ENCODE peak calls at places on chromosome 7, in five cellular contexts. One of them, this sample, is unnamed.

GRCh38 chr7:32500922-32501341 is 5.6 kb downstream of the AVL9 start:
- DNase-seq in trophoblast cell: no peak
- DNase-seq in neuronal stem cell: no peak
- DNase-seq in mesenchymal stem cell: peak
- DNase-seq in H9: no peak
- DNase-seq in this sample: no peak

GRCh38 chr7:104196161-104196560 is 11.7 kb downstream of the ORC5 start:
- DNase-seq in mesenchymal stem cell: peak
- DNase-seq in H9: no peak
- DNase-seq in neuronal stem cell: no peak
- DNase-seq in trophoblast cell: no peak
- DNase-seq in this sample: no peak

GRCh38 chr7:134630890-134631289 is 15.8 kb upstream of the BPGM start:
- DNase-seq in mesenchymal stem cell: peak
- DNase-seq in trophoblast cell: no peak
- DNase-seq in H9: no peak
- DNase-seq in neuronal stem cell: no peak
- DNase-seq in this sample: no peak

GRCh38 chr7:134613623-134614347 is 32.9 kb upstream of the BPGM start:
- DNase-seq in neuronal stem cell: no peak
- DNase-seq in H9: no peak
- DNase-seq in mesenchymal stem cell: peak
- DNase-seq in trophoblast cell: no peak
- DNase-seq in this sample: no peak

GRCh38 chr7:1487466-1487865 is 16.7 kb downstream of the INTS1 start:
- DNase-seq in neuronal stem cell: no peak
- DNase-seq in trophoblast cell: no peak
- DNase-seq in H9: no peak
- DNase-seq in mesenchymal stem cell: no peak
- DNase-seq in this sample: no peak

GRCh38 chr7:133836666-133837065 is 290.5 kb upstream of the LRGUK start:
- DNase-seq in H9: no peak
- DNase-seq in neuronal stem cell: no peak
- DNase-seq in mesenchymal stem cell: no peak
- DNase-seq in trophoblast cell: no peak
- DNase-seq in this sample: no peak

GRCh38 chr7:100803398-100804161 is 23.7 kb downstream of the EPHB4 start:
- DNase-seq in H9: peak
- DNase-seq in mesenchymal stem cell: peak
- DNase-seq in neuronal stem cell: peak
- DNase-seq in trophoblast cell: peak
- DNase-seq in this sample: peak

GRCh38 chr7:38630720-38631673 is at the start of gene AMPH:
- DNase-seq in trophoblast cell: no peak
- DNase-seq in H9: peak
- DNase-seq in mesenchymal stem cell: peak
- DNase-seq in neuronal stem cell: peak
- DNase-seq in this sample: peak

GRCh38 chr7:101189109-101189508 is 9.0 kb upstream of the NAT16 start:
- DNase-seq in neuronal stem cell: no peak
- DNase-seq in mesenchymal stem cell: no peak
- DNase-seq in H9: no peak
- DNase-seq in trophoblast cell: no peak
- DNase-seq in this sample: no peak

GRCh38 chr7:79934727-79935126 is 199.9 kb upstream of the GNAI1 start:
- DNase-seq in mesenchymal stem cell: no peak
- DNase-seq in trophoblast cell: no peak
- DNase-seq in neuronal stem cell: no peak
- DNase-seq in H9: no peak
- DNase-seq in this sample: no peak

GRCh38 chr7:105697753-105698152 is 116.5 kb upstream of the EFCAB10 start:
- DNase-seq in H9: no peak
- DNase-seq in trophoblast cell: no peak
- DNase-seq in mesenchymal stem cell: no peak
- DNase-seq in neuronal stem cell: no peak
- DNase-seq in this sample: no peak

GRCh38 chr7:107503667-107504066 is 33.8 kb downstream of the GPR22 start:
- DNase-seq in neuronal stem cell: no peak
- DNase-seq in mesenchymal stem cell: peak
- DNase-seq in trophoblast cell: no peak
- DNase-seq in H9: no peak
- DNase-seq in this sample: no peak

GRCh38 chr7:32088336-32088975 is 18.2 kb upstream of the PDE1C start:
- DNase-seq in mesenchymal stem cell: no peak
- DNase-seq in H9: no peak
- DNase-seq in trophoblast cell: no peak
- DNase-seq in neuronal stem cell: no peak
- DNase-seq in this sample: no peak

GRCh38 chr7:39073432-39073831 is 95.7 kb downstream of the POU6F2 start:
- DNase-seq in mesenchymal stem cell: peak
- DNase-seq in neuronal stem cell: peak
- DNase-seq in trophoblast cell: no peak
- DNase-seq in H9: peak
- DNase-seq in this sample: peak

GRCh38 chr7:86911703-86912102 is 147.8 kb downstream of the ELAPOR2 start:
- DNase-seq in trophoblast cell: no peak
- DNase-seq in neuronal stem cell: no peak
- DNase-seq in mesenchymal stem cell: no peak
- DNase-seq in H9: no peak
- DNase-seq in this sample: peak

GRCh38 chr7:111708072-111708471 is 145.8 kb upstream of the IMMP2L start:
- DNase-seq in mesenchymal stem cell: no peak
- DNase-seq in trophoblast cell: no peak
- DNase-seq in H9: no peak
- DNase-seq in neuronal stem cell: no peak
- DNase-seq in this sample: peak

GRCh38 chr7:41252957-41253356 is 449.9 kb downstream of the INHBA start:
- DNase-seq in H9: no peak
- DNase-seq in neuronal stem cell: no peak
- DNase-seq in trophoblast cell: peak
- DNase-seq in mesenchymal stem cell: no peak
- DNase-seq in this sample: no peak

GRCh38 chr7:117364204-117364755 is 41.4 kb upstream of the WNT2 start:
- DNase-seq in H9: no peak
- DNase-seq in neuronal stem cell: no peak
- DNase-seq in trophoblast cell: no peak
- DNase-seq in mesenchymal stem cell: no peak
- DNase-seq in this sample: peak

GRCh38 chr7:137953692-137954470 is 48.0 kb downstream of the CREB3L2 start:
- DNase-seq in trophoblast cell: peak
- DNase-seq in neuronal stem cell: no peak
- DNase-seq in mesenchymal stem cell: peak
- DNase-seq in H9: no peak
- DNase-seq in this sample: peak

GRCh38 chr7:150737265-150738055 is at the start of gene GIMAP5:
- DNase-seq in mesenchymal stem cell: no peak
- DNase-seq in neuronal stem cell: no peak
- DNase-seq in trophoblast cell: no peak
- DNase-seq in H9: no peak
- DNase-seq in this sample: no peak

GRCh38 chr7:116395125-116395791 is 104.3 kb upstream of the CAV2 start:
- DNase-seq in neuronal stem cell: no peak
- DNase-seq in mesenchymal stem cell: peak
- DNase-seq in trophoblast cell: peak
- DNase-seq in H9: no peak
- DNase-seq in this sample: peak

GRCh38 chr7:26417911-26418413 is 126.3 kb downstream of the SNX10 start:
- DNase-seq in trophoblast cell: no peak
- DNase-seq in mesenchymal stem cell: no peak
- DNase-seq in H9: no peak
- DNase-seq in neuronal stem cell: no peak
- DNase-seq in this sample: peak

DNA sequence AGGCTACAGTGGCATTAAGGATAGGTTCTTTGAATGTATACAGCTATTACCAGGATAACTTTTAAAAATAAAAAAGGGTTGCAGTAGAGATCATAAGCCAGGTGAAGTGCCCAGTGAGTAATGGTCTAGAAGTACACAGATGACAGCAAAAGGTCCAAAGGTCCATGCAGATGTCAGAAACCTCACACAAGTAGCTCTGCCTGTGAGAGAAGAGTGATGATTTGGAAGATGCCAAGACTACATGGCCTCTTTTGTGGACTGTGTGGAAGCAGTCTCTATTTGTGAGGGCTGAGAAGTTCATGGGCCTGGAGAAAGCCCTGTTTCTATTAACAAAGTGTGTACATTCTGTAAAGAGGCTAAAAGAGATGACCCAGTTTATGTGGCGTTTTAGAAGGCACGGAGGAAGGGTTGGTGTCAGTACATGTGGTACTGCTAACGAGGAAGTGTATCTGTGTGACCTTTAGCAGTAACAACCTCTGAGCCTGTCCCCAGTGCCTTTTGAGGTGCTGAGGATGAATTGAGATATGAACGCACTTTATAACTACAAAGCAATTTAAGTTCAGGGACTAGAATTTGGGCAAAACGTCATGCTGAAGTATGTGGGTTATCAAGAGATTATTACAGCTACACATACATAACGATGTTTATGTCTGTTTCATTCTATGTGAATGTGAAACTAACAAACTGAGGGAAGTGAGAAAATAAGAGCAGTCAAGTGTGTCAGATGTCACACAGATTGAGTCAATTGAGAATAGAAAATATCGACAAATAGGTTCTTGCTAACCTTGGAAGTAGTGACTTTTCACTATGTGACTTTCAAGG is 7.6 kb downstream of the CYCS start:
- DNase-seq in trophoblast cell: no peak
- DNase-seq in mesenchymal stem cell: no peak
- DNase-seq in neuronal stem cell: no peak
- DNase-seq in H9: no peak
- DNase-seq in this sample: no peak
- H3K27ac ChIP-seq in trophoblast cell: no peak
- H3K27ac ChIP-seq in mesenchymal stem cell: no peak
- H3K27ac ChIP-seq in neuronal stem cell: no peak
- H3K27ac ChIP-seq in H9: no peak
- H3K27ac ChIP-seq in this sample: no peak

DNA sequence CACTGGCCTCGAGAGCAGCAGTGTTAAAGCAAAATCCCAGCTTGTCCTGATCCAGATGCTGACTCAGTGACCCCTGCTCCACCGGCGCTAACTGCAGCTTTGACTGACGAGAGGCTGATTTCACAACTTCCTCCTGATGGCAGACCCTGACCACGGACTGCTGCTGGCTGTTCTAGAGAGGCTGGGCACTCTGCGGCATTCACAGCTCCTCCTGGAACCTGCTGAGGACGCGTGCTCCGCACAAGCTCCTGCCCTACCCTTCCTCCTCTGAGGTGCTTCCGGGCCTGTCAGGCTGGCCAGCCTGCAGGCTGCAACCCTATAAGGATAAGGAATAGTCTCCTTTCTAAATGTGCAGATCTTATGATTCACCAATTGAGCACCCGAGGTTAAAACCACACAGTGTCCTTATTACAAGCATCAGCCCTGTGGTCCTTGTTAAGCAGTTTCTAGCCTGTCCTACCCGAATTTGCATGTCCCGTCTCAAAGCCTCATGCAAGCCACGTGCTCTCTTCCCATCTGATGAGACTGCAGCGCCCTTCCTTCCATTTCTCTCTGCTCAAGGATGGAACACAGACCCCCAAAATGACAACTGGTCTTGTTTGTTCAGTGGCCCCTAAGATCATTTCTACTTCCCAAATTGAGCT is 35.5 kb upstream of the NCAPG2 start:
- DNase-seq in trophoblast cell: peak
- DNase-seq in neuronal stem cell: no peak
- DNase-seq in H9: no peak
- DNase-seq in mesenchymal stem cell: peak
- DNase-seq in this sample: no peak
- H4K8ac ChIP-seq in trophoblast cell: no peak
- H4K8ac ChIP-seq in neuronal stem cell: no peak
- H4K8ac ChIP-seq in H9: no peak
- H4K8ac ChIP-seq in mesenchymal stem cell: peak
- H4K8ac ChIP-seq in this sample: no peak

GRCh38 chr7:130491841-130492518 is at the start of gene MEST:
- DNase-seq in H9: peak
- DNase-seq in trophoblast cell: peak
- DNase-seq in mesenchymal stem cell: peak
- DNase-seq in neuronal stem cell: no peak
- DNase-seq in this sample: no peak
- H2BK120ac ChIP-seq in H9: no peak
- H2BK120ac ChIP-seq in trophoblast cell: peak
- H2BK120ac ChIP-seq in mesenchymal stem cell: peak
- H2BK120ac ChIP-seq in neuronal stem cell: no peak
- H2BK120ac ChIP-seq in this sample: no peak

GRCh38 chr7:135843214-135843613 is 94.6 kb upstream of the FAM180A start:
- DNase-seq in neuronal stem cell: no peak
- DNase-seq in H9: no peak
- DNase-seq in trophoblast cell: no peak
- DNase-seq in mesenchymal stem cell: no peak
- DNase-seq in this sample: no peak
- H3K27ac ChIP-seq in neuronal stem cell: no peak
- H3K27ac ChIP-seq in H9: no peak
- H3K27ac ChIP-seq in trophoblast cell: no peak
- H3K27ac ChIP-seq in mesenchymal stem cell: no peak
- H3K27ac ChIP-seq in this sample: no peak

GRCh38 chr7:156638443-156639077 is 2.0 kb upstream of the RNF32 start:
- DNase-seq in trophoblast cell: no peak
- DNase-seq in mesenchymal stem cell: no peak
- DNase-seq in neuronal stem cell: no peak
- DNase-seq in H9: no peak
- DNase-seq in this sample: no peak

GRCh38 chr7:156642306-156643045 is 1.9 kb downstream of the RNF32 start:
- DNase-seq in mesenchymal stem cell: no peak
- DNase-seq in H9: no peak
- DNase-seq in trophoblast cell: no peak
- DNase-seq in neuronal stem cell: no peak
- DNase-seq in this sample: no peak

GRCh38 chr7:156639426-156640256 is 933 bp upstream of the RNF32 start:
- DNase-seq in H9: peak
- DNase-seq in trophoblast cell: no peak
- DNase-seq in mesenchymal stem cell: no peak
- DNase-seq in neuronal stem cell: no peak
- DNase-seq in this sample: no peak

GRCh38 chr7:156640949-156641485 is 443 bp downstream of the RNF32 start:
- DNase-seq in H9: no peak
- DNase-seq in mesenchymal stem cell: no peak
- DNase-seq in neuronal stem cell: no peak
- DNase-seq in trophoblast cell: peak
- DNase-seq in this sample: peak

DNA sequence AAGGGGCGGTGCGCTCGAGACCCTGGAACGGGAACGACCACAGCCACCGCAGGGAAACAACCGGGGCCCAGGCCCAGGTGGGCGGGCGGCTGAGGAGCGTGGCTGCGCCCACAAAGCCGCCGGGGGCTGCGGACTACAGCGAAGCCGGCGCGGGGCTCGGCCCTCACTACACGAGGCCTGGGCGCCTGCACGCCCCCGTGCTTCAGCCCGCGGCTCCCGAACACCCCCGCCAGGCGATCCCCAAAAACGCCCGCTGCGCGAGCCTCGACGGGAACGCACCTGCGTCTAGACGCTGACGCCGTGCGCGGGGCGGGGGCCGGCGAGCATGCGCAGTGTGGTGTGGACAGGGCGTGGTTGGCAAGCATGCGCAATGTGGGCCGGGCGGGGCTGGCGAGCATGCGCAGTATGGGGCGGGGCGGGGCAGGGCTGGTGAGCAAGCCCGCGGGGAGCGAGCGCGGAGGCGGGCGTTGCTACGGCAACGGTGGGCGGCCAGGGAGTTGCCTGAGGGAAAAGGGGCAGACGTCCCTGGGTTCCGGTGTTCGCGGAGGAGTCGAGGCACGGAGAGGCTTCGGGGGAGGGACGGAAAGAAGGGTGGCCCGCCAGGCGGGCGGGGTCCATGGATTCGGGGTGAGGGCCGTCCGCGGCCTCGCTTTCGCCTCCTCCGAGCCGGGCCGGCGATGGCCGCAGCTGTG is at the start of gene RNF32:
- DNase-seq in neuronal stem cell: peak
- DNase-seq in H9: peak
- DNase-seq in mesenchymal stem cell: peak
- DNase-seq in trophoblast cell: peak
- DNase-seq in this sample: peak
- H4K8ac ChIP-seq in neuronal stem cell: peak
- H4K8ac ChIP-seq in H9: no peak
- H4K8ac ChIP-seq in mesenchymal stem cell: peak
- H4K8ac ChIP-seq in trophoblast cell: peak
- H4K8ac ChIP-seq in this sample: peak

This sample was measured in mesendoderm.